ENCODE peak calls at places on chromosomes 3 and 15, in seven cellular contexts. K is GM04503, S is posterior cingulate gyrus, N is neuronal stem cell, Q is activated T-cell treated with anti-CD3 and anti-CD28 coated beads for 48 hours, V is Calu3, T is anterior cingulate cortex. D is an unnamed sample.
A peak's percentile ranks its signal among the peaks of the same experiment; 100 is the strongest.

GRCh38 chr3:38227989-38228388 is 37.6 kb upstream of the SLC22A13 start:
- DNase-seq in K (peak; percentile 68), S (no peak), N (no peak), Q (no peak), V (no peak), T (no peak), D (no peak)

GRCh38 chr3:125179528-125180240 is 32.9 kb downstream of the SLC12A8 start:
- DNase-seq in K (no peak), S (no peak), N (no peak), Q (no peak), V (no peak), T (no peak), D (no peak)

GRCh38 chr15:41796457-41796856 is 22.2 kb downstream of the MAPKBP1 start:
- DNase-seq in K (peak; percentile 58), S (no peak), N (no peak), Q (no peak), V (no peak), T (no peak), D (no peak)

GRCh38 chr3:21942328-21942727 is 191.3 kb upstream of the ZNF385D start:
- DNase-seq in K (peak; percentile 95), S (no peak), N (no peak), Q (no peak), V (no peak), T (no peak), D (no peak)

GRCh38 chr3:69292185-69292584 is 93.7 kb downstream of the FRMD4B start:
- DNase-seq in K (no peak), S (no peak), N (no peak), Q (no peak), V (no peak), T (no peak), D (no peak)

GRCh38 chr3:111998661-111999641 is at the start of gene TAGLN3:
- DNase-seq in K (no peak), S (peak; percentile 61), N (peak; percentile 95), Q (no peak), V (peak; percentile 26), T (no peak), D (no peak)

GRCh38 chr3:128864351-128864811 is 15.0 kb upstream of the ACAD9 start:
- DNase-seq in K (no peak), S (peak; percentile 69), N (no peak), Q (no peak), V (no peak), T (peak; percentile 44), D (no peak)

GRCh38 chr15:68183886-68184285 is 21.2 kb downstream of the CALML4 start:
- DNase-seq in K (no peak), S (no peak), N (no peak), Q (no peak), V (no peak), T (no peak), D (no peak)

GRCh38 chr15:55708720-55709119 is 34.2 kb downstream of the PRTG start:
- DNase-seq in K (no peak), S (no peak), N (no peak), Q (no peak), V (no peak), T (no peak), D (no peak)

GRCh38 chr3:43378066-43378935 is 92.0 kb downstream of the SNRK start:
- DNase-seq in K (no peak), S (no peak), N (no peak), Q (peak; percentile 34), V (peak; percentile 67), T (no peak), D (no peak)

GRCh38 chr3:46930176-46930944 is 46.2 kb downstream of the CCDC12 start:
- DNase-seq in K (no peak), S (no peak), N (no peak), Q (no peak), V (no peak), T (no peak), D (no peak)

GRCh38 chr3:46312996-46313395 is 40.9 kb upstream of the CCR2 start:
- DNase-seq in K (no peak), S (no peak), N (no peak), Q (no peak), V (no peak), T (no peak), D (peak; percentile 51)

GRCh38 chr15:51380999-51381806 is 39.7 kb downstream of the GLDN start:
- DNase-seq in K (no peak), S (peak; percentile 61), N (peak; percentile 65), Q (peak; percentile 25), V (peak; percentile 72), T (peak; percentile 59), D (peak; percentile 71)

GRCh38 chr3:176690470-176690869 is 506.8 kb downstream of the TBL1XR1 start:
- DNase-seq in K (no peak), S (no peak), N (no peak), Q (no peak), V (no peak), T (no peak), D (no peak)

GRCh38 chr3:177371903-177372302 is 174.6 kb upstream of the TBL1XR1 start:
- DNase-seq in K (no peak), S (no peak), N (no peak), Q (no peak), V (no peak), T (no peak), D (no peak)

GRCh38 chr3:12178091-12178820 is 19.5 kb upstream of the TIMP4 start:
- DNase-seq in K (no peak), S (no peak), N (no peak), Q (no peak), V (no peak), T (no peak), D (no peak)

GRCh38 chr3:23649502-23649901 is 156.3 kb upstream of the UBE2E1 start:
- DNase-seq in K (no peak), S (no peak), N (no peak), Q (no peak), V (no peak), T (no peak), D (no peak)

D was measured in ureter.